ENCODE peak calls at places on chromosomes 4 and X, in five cellular contexts. One of them, this sample, is unnamed. For H3K4me1, the result is how much of the 10 kb centered on the place peaks cover.

GRCh38 chr4:55426518-55426917 is 30.8 kb downstream of the TMEM165 start:
- DNase-seq in prostate gland: no peak
- DNase-seq in OCI-LY7: no peak
- DNase-seq in tibial artery: no peak
- DNase-seq in adrenal gland: no peak
- DNase-seq in this sample: no peak

GRCh38 chr4:152036626-152037025 is 275.8 kb upstream of the GATB start:
- DNase-seq in prostate gland: no peak
- DNase-seq in OCI-LY7: no peak
- DNase-seq in tibial artery: no peak
- DNase-seq in adrenal gland: peak
- DNase-seq in this sample: no peak

GRCh38 chrX:21847342-21847741 is 7.9 kb downstream of the MBTPS2 start:
- DNase-seq in prostate gland: no peak
- DNase-seq in OCI-LY7: no peak
- DNase-seq in tibial artery: no peak
- DNase-seq in adrenal gland: no peak
- DNase-seq in this sample: no peak

GRCh38 chrX:38375888-38376287 is 23.5 kb downstream of the OTC start:
- DNase-seq in prostate gland: no peak
- DNase-seq in OCI-LY7: peak
- DNase-seq in tibial artery: no peak
- DNase-seq in adrenal gland: peak
- DNase-seq in this sample: no peak

GRCh38 chr4:156538651-156539285 is 432.8 kb downstream of the PDGFC start:
- DNase-seq in prostate gland: no peak
- DNase-seq in OCI-LY7: no peak
- DNase-seq in tibial artery: no peak
- DNase-seq in adrenal gland: no peak
- DNase-seq in this sample: no peak

GRCh38 chr4:3168029-3168428 is 80.9 kb upstream of the MSANTD1 start:
- DNase-seq in prostate gland: no peak
- DNase-seq in OCI-LY7: peak
- DNase-seq in tibial artery: no peak
- DNase-seq in adrenal gland: peak
- DNase-seq in this sample: no peak

GRCh38 chr4:155085843-155086530 is 122.4 kb upstream of the NPY2R start:
- DNase-seq in prostate gland: no peak
- DNase-seq in OCI-LY7: no peak
- DNase-seq in tibial artery: no peak
- DNase-seq in adrenal gland: no peak
- DNase-seq in this sample: no peak

GRCh38 chr4:8591114-8591513 is 1.5 kb upstream of the CPZ start:
- DNase-seq in prostate gland: no peak
- DNase-seq in OCI-LY7: no peak
- DNase-seq in tibial artery: no peak
- DNase-seq in adrenal gland: no peak
- DNase-seq in this sample: no peak

GRCh38 chr4:187618701-187619278 is 376.8 kb upstream of the ZFP42 start:
- DNase-seq in prostate gland: no peak
- DNase-seq in OCI-LY7: no peak
- DNase-seq in tibial artery: no peak
- DNase-seq in adrenal gland: no peak
- DNase-seq in this sample: no peak

GRCh38 chrX:19991350-19991718 is 473 bp upstream of the BCLAF3 start:
- DNase-seq in prostate gland: no peak
- DNase-seq in OCI-LY7: peak
- DNase-seq in tibial artery: no peak
- DNase-seq in adrenal gland: no peak
- DNase-seq in this sample: no peak

GRCh38 chr4:72446353-72447055 is 122.5 kb downstream of the ADAMTS3 start:
- DNase-seq in prostate gland: no peak
- DNase-seq in OCI-LY7: no peak
- DNase-seq in tibial artery: no peak
- DNase-seq in adrenal gland: no peak
- DNase-seq in this sample: no peak

GRCh38 chr4:39227906-39228305 is 45.6 kb downstream of the WDR19 start:
- DNase-seq in prostate gland: no peak
- DNase-seq in OCI-LY7: no peak
- DNase-seq in tibial artery: no peak
- DNase-seq in adrenal gland: no peak
- DNase-seq in this sample: no peak

GRCh38 chr4:1644906-1645657 is 39.0 kb downstream of the FAM53A start:
- DNase-seq in prostate gland: peak
- DNase-seq in OCI-LY7: no peak
- DNase-seq in tibial artery: no peak
- DNase-seq in adrenal gland: no peak
- DNase-seq in this sample: no peak

GRCh38 chrX:110082156-110082555 is 79.2 kb downstream of the TMEM164 start:
- DNase-seq in prostate gland: peak
- DNase-seq in OCI-LY7: no peak
- DNase-seq in tibial artery: no peak
- DNase-seq in adrenal gland: no peak
- DNase-seq in this sample: no peak

GRCh38 chrX:50402886-50403285 is 67.7 kb downstream of the DGKK start:
- DNase-seq in prostate gland: no peak
- DNase-seq in OCI-LY7: no peak
- DNase-seq in tibial artery: no peak
- DNase-seq in adrenal gland: no peak
- DNase-seq in this sample: no peak

GRCh38 chr4:165070560-165070959 is 16.9 kb downstream of the TRIM75 start:
- DNase-seq in prostate gland: no peak
- DNase-seq in OCI-LY7: no peak
- DNase-seq in tibial artery: no peak
- DNase-seq in adrenal gland: no peak
- DNase-seq in this sample: no peak

GRCh38 chr4:43402393-43402792 is 509.9 kb downstream of the GRXCR1 start:
- DNase-seq in prostate gland: no peak
- DNase-seq in OCI-LY7: no peak
- DNase-seq in tibial artery: no peak
- DNase-seq in adrenal gland: no peak
- DNase-seq in this sample: no peak

GRCh38 chrX:140765043-140765784 is 55.7 kb downstream of the LINC00632 start:
- DNase-seq in prostate gland: no peak
- DNase-seq in OCI-LY7: no peak
- DNase-seq in tibial artery: no peak
- DNase-seq in adrenal gland: no peak
- DNase-seq in this sample: no peak

GRCh38 chrX:16664059-16664458 is 14.1 kb downstream of the S100G start:
- DNase-seq in prostate gland: no peak
- DNase-seq in OCI-LY7: no peak
- DNase-seq in tibial artery: no peak
- DNase-seq in adrenal gland: no peak
- DNase-seq in this sample: no peak

GRCh38 chr4:41077628-41078027 is 136.7 kb downstream of the APBB2 start:
- DNase-seq in prostate gland: peak
- DNase-seq in OCI-LY7: no peak
- DNase-seq in tibial artery: no peak
- DNase-seq in adrenal gland: no peak
- DNase-seq in this sample: no peak

GRCh38 chrX:24002167-24002566 is 24.8 kb downstream of the KLHL15 start:
- DNase-seq in prostate gland: no peak
- DNase-seq in OCI-LY7: no peak
- DNase-seq in tibial artery: no peak
- DNase-seq in adrenal gland: no peak
- DNase-seq in this sample: no peak

GRCh38 chr4:33837043-33837442 is 2407.3 kb downstream of the ARAP2 start:
- DNase-seq in prostate gland: no peak
- DNase-seq in OCI-LY7: no peak
- DNase-seq in tibial artery: no peak
- DNase-seq in adrenal gland: no peak
- DNase-seq in this sample: no peak

GRCh38 chr4:96183630-96184029 is 343.7 kb downstream of the PDHA2 start:
- DNase-seq in prostate gland: no peak
- DNase-seq in OCI-LY7: no peak
- DNase-seq in tibial artery: no peak
- DNase-seq in adrenal gland: no peak
- DNase-seq in this sample: no peak

GRCh38 chr4:102787096-102787867 is 26.5 kb upstream of the MANBA start:
- DNase-seq in prostate gland: no peak
- DNase-seq in OCI-LY7: no peak
- DNase-seq in tibial artery: no peak
- DNase-seq in adrenal gland: no peak
- DNase-seq in this sample: no peak

GRCh38 chr4:8022767-8023695 is 83.4 kb upstream of the AFAP1 start:
- DNase-seq in prostate gland: no peak
- DNase-seq in OCI-LY7: no peak
- DNase-seq in tibial artery: no peak
- DNase-seq in adrenal gland: no peak
- DNase-seq in this sample: no peak

GRCh38 chr4:26576171-26576829 is 7.6 kb upstream of the TBC1D19 start:
- DNase-seq in prostate gland: no peak
- DNase-seq in OCI-LY7: no peak
- DNase-seq in tibial artery: no peak
- DNase-seq in adrenal gland: no peak
- DNase-seq in this sample: no peak

DNA sequence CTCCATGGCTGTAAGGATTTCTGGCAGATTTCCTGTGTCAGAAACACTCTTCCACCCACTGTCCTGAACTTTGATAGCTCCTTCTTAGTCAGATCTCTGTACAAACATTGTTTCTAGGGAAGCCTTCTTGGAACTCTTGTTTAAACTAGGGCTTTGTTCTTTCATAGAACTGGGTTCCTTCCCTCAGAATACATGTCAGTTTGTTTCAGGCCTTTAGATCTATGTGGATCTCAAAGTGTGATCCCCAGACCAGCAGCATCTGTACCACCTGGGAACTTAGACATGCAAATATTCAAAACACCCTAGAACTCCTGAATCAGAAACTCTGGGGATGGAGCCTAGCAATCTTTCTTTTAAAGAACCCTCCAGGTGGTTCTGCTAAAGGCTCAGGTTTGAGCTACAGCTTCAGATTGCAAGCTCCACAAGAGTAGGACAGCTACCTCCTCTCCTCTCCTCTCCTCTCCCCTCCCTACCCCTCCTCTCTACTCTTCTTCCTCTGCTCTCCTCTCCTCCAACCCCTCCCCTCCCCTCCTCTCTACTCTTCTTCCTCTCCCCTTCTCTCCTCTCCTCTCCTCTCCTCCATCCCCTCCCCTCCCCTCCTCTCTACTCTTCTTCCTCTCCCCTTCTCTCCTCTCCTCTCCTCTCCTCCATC is 12.7 kb downstream of the RASSF6 start:
- DNase-seq in prostate gland: no peak
- DNase-seq in OCI-LY7: peak
- DNase-seq in tibial artery: no peak
- DNase-seq in adrenal gland: no peak
- DNase-seq in this sample: no peak
- H3K4me3 ChIP-seq in prostate gland: no peak
- H3K4me3 ChIP-seq in OCI-LY7: peak
- H3K4me3 ChIP-seq in tibial artery: no peak
- H3K4me3 ChIP-seq in adrenal gland: no peak
- H3K4me3 ChIP-seq in this sample: no peak

GRCh38 chrX:137574102-137574783 is 8.3 kb downstream of the ZIC3 start:
- DNase-seq in prostate gland: no peak
- DNase-seq in OCI-LY7: no peak
- DNase-seq in tibial artery: no peak
- DNase-seq in adrenal gland: no peak
- DNase-seq in this sample: no peak
- H3K4me1 ChIP-seq in prostate gland: under half
- H3K4me1 ChIP-seq in OCI-LY7: under half
- H3K4me1 ChIP-seq in tibial artery: under half
- H3K4me1 ChIP-seq in adrenal gland: under half
- H3K4me1 ChIP-seq in this sample: under half

GRCh38 chr4:94763005-94763404 is 5.2 kb downstream of the BMPR1B start:
- DNase-seq in prostate gland: no peak
- DNase-seq in OCI-LY7: no peak
- DNase-seq in tibial artery: no peak
- DNase-seq in adrenal gland: no peak
- DNase-seq in this sample: no peak
- H3K4me3 ChIP-seq in prostate gland: no peak
- H3K4me3 ChIP-seq in OCI-LY7: no peak
- H3K4me3 ChIP-seq in tibial artery: no peak
- H3K4me3 ChIP-seq in adrenal gland: no peak
- H3K4me3 ChIP-seq in this sample: no peak

GRCh38 chrX:119757646-119757978 is 776 bp upstream of the SOWAHD start:
- DNase-seq in prostate gland: no peak
- DNase-seq in OCI-LY7: no peak
- DNase-seq in tibial artery: no peak
- DNase-seq in adrenal gland: no peak
- DNase-seq in this sample: no peak

GRCh38 chrX:119756926-119757635 is 1.3 kb upstream of the SOWAHD start:
- DNase-seq in prostate gland: no peak
- DNase-seq in OCI-LY7: peak
- DNase-seq in tibial artery: no peak
- DNase-seq in adrenal gland: no peak
- DNase-seq in this sample: no peak

GRCh38 chrX:119758682-119759332 is 419 bp downstream of the SOWAHD start:
- DNase-seq in prostate gland: no peak
- DNase-seq in OCI-LY7: no peak
- DNase-seq in tibial artery: no peak
- DNase-seq in adrenal gland: peak
- DNase-seq in this sample: peak

GRCh38 chrX:119759333-119759766 is 962 bp downstream of the SOWAHD start:
- DNase-seq in prostate gland: no peak
- DNase-seq in OCI-LY7: no peak
- DNase-seq in tibial artery: no peak
- DNase-seq in adrenal gland: no peak
- DNase-seq in this sample: no peak

GRCh38 chrX:119757979-119758681 is at the start of gene SOWAHD:
- DNase-seq in prostate gland: no peak
- DNase-seq in OCI-LY7: peak
- DNase-seq in tibial artery: peak
- DNase-seq in adrenal gland: peak
- DNase-seq in this sample: peak
- H3K4me1 ChIP-seq in prostate gland: under half
- H3K4me1 ChIP-seq in OCI-LY7: half or more
- H3K4me1 ChIP-seq in tibial artery: under half
- H3K4me1 ChIP-seq in adrenal gland: under half
- H3K4me1 ChIP-seq in this sample: half or more

GRCh38 chrX:118666521-118666920 is 60.9 kb upstream of the IL13RA1 start:
- DNase-seq in prostate gland: no peak
- DNase-seq in OCI-LY7: no peak
- DNase-seq in tibial artery: no peak
- DNase-seq in adrenal gland: no peak
- DNase-seq in this sample: no peak
- H3K4me3 ChIP-seq in prostate gland: no peak
- H3K4me3 ChIP-seq in OCI-LY7: no peak
- H3K4me3 ChIP-seq in tibial artery: no peak
- H3K4me3 ChIP-seq in adrenal gland: no peak
- H3K4me3 ChIP-seq in this sample: no peak

DNA sequence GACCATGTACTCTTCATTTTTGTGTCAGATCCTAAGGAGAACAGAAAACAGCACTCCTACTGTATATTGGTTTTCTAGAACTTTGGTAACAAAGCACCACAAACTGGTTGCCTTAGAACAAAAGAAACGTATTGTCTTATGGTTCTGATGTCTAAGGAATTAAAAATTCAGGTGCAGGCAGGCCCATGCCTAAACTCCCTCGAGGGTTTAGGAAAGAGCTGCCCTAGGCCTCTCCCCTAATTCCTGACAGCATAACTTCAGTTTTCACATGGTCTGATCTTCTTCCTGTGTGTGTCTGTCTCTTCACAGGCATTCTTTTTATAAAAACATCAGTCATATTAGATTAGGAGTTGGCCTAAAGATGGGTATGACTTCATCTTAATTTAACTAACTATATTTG is 1093.6 kb downstream of the TECRL start:
- DNase-seq in prostate gland: no peak
- DNase-seq in OCI-LY7: no peak
- DNase-seq in tibial artery: no peak
- DNase-seq in adrenal gland: no peak
- DNase-seq in this sample: no peak
- H3K4me1 ChIP-seq in prostate gland: under half
- H3K4me1 ChIP-seq in OCI-LY7: under half
- H3K4me1 ChIP-seq in tibial artery: under half
- H3K4me1 ChIP-seq in adrenal gland: under half
- H3K4me1 ChIP-seq in this sample: under half

GRCh38 chr4:122855491-122855890 is 28.9 kb downstream of the FGF2 start:
- DNase-seq in prostate gland: no peak
- DNase-seq in OCI-LY7: peak
- DNase-seq in tibial artery: no peak
- DNase-seq in adrenal gland: no peak
- DNase-seq in this sample: no peak
- H3K4me3 ChIP-seq in prostate gland: no peak
- H3K4me3 ChIP-seq in OCI-LY7: no peak
- H3K4me3 ChIP-seq in tibial artery: no peak
- H3K4me3 ChIP-seq in adrenal gland: no peak
- H3K4me3 ChIP-seq in this sample: no peak